ENCODE peak calls at places on chromosomes 6 and 20, in six cellular contexts. K is RWPE2, A is SK-N-SH, N is pancreas, Y is A673, C is breast epithelium. V is an unnamed sample.

GRCh38 chr20:16701296-16701695 is 28.5 kb upstream of the SNRPB2 start:
- DNase-seq in K (no peak), A (no peak), N (no peak), Y (peak; percentile 21), C (no peak), V (no peak)

GRCh38 chr20:32581839-32582658 is 3.1 kb downstream of the NOL4L start:
- DNase-seq in K (no peak), A (no peak), N (no peak), Y (no peak), C (no peak), V (no peak)

GRCh38 chr6:18262812-18263560 is 1.3 kb downstream of the DEK start:
- DNase-seq in K (no peak), A (no peak), N (no peak), Y (peak; percentile 23), C (no peak), V (no peak)

GRCh38 chr6:44056392-44057237 is 70.6 kb downstream of the MRPL14 start:
- DNase-seq in K (peak; percentile 86), A (peak; percentile 83), N (peak; percentile 68), Y (peak; percentile 91), C (no peak), V (no peak)

GRCh38 chr6:37938909-37939308 is 119.4 kb downstream of the ZFAND3 start:
- DNase-seq in K (no peak), A (no peak), N (no peak), Y (no peak), C (no peak), V (no peak)

GRCh38 chr6:29830409-29830808 is 2.8 kb downstream of the HLA-G start:
- DNase-seq in K (no peak), A (no peak), N (no peak), Y (no peak), C (no peak), V (no peak)

GRCh38 chr6:39228111-39228971 is 934 bp downstream of the KCNK5 start:
- DNase-seq in K (no peak), A (peak; percentile 34), N (no peak), Y (no peak), C (no peak), V (no peak)

GRCh38 chr20:44427804-44428173 is 47.9 kb upstream of the TTPAL start:
- DNase-seq in K (no peak), A (no peak), N (no peak), Y (no peak), C (no peak), V (no peak)

GRCh38 chr20:48307277-48307676 is 520.5 kb downstream of the PREX1 start:
- DNase-seq in K (no peak), A (no peak), N (no peak), Y (no peak), C (no peak), V (no peak)

GRCh38 chr6:13404892-13405254 is 76.5 kb upstream of the TBC1D7 start:
- DNase-seq in K (no peak), A (no peak), N (no peak), Y (no peak), C (no peak), V (peak; percentile 21)

GRCh38 chr20:38842558-38842981 is 37.1 kb downstream of the PPP1R16B start:
- DNase-seq in K (no peak), A (no peak), N (no peak), Y (no peak), C (no peak), V (no peak)

GRCh38 chr6:44051516-44051915 is 75.7 kb downstream of the MRPL14 start:
- DNase-seq in K (no peak), A (no peak), N (no peak), Y (no peak), C (no peak), V (no peak)

GRCh38 chr20:527571-527886 is 16.1 kb downstream of the CSNK2A1 start:
- DNase-seq in K (no peak), A (no peak), N (no peak), Y (no peak), C (no peak), V (no peak)

GRCh38 chr6:131937703-131938631 is 13.2 kb downstream of the CCN2 start:
- DNase-seq in K (no peak), A (no peak), N (no peak), Y (peak; percentile 68), C (no peak), V (no peak)

GRCh38 chr6:43944908-43945777 is 175.1 kb downstream of the VEGFA start:
- DNase-seq in K (no peak), A (no peak), N (no peak), Y (no peak), C (no peak), V (no peak)

GRCh38 chr6:166032366-166033171 is 135.1 kb downstream of the TBXT start:
- DNase-seq in K (no peak), A (peak; percentile 30), N (no peak), Y (no peak), C (no peak), V (no peak)

GRCh38 chr6:139711714-139712585 is 337.5 kb upstream of the CITED2 start:
- DNase-seq in K (no peak), A (no peak), N (no peak), Y (no peak), C (no peak), V (no peak)

GRCh38 chr6:27867051-27867940 is 44.9 kb downstream of the OR2B2 start:
- DNase-seq in K (peak; percentile 81), A (peak; percentile 80), N (no peak), Y (peak; percentile 92), C (peak; percentile 78), V (no peak)

GRCh38 chr6:14792118-14792955 is 453.5 kb upstream of the JARID2 start:
- DNase-seq in K (no peak), A (no peak), N (no peak), Y (peak; percentile 86), C (no peak), V (no peak)

GRCh38 chr6:109021870-109022269 is 72.8 kb downstream of the SESN1 start:
- DNase-seq in K (no peak), A (no peak), N (no peak), Y (no peak), C (no peak), V (no peak)

GRCh38 chr6:107401573-107401972 is 57.8 kb downstream of the PDSS2 start:
- DNase-seq in K (no peak), A (no peak), N (no peak), Y (no peak), C (no peak), V (no peak)

GRCh38 chr6:17703256-17703694 is 3.5 kb downstream of the NUP153 start:
- DNase-seq in K (no peak), A (no peak), N (no peak), Y (peak; percentile 56), C (no peak), V (no peak)

GRCh38 chr6:29926081-29926794 is 16.1 kb upstream of the HLA-A start:
- DNase-seq in K (no peak), A (no peak), N (peak; percentile 60), Y (no peak), C (no peak), V (no peak)

GRCh38 chr6:35514587-35514986 is 1.9 kb upstream of the TULP1 start:
- DNase-seq in K (no peak), A (no peak), N (no peak), Y (no peak), C (no peak), V (no peak)

GRCh38 chr6:35511183-35511941 is 1.3 kb downstream of the TULP1 start:
- DNase-seq in K (no peak), A (no peak), N (no peak), Y (no peak), C (no peak), V (no peak)

GRCh38 chr6:35511980-35512379 is 716 bp downstream of the TULP1 start:
- DNase-seq in K (no peak), A (no peak), N (no peak), Y (no peak), C (no peak), V (no peak)

GRCh38 chr6:35516712-35517111 is 4.0 kb upstream of the TULP1 start:
- DNase-seq in K (no peak), A (no peak), N (no peak), Y (no peak), C (no peak), V (no peak)

DNA sequence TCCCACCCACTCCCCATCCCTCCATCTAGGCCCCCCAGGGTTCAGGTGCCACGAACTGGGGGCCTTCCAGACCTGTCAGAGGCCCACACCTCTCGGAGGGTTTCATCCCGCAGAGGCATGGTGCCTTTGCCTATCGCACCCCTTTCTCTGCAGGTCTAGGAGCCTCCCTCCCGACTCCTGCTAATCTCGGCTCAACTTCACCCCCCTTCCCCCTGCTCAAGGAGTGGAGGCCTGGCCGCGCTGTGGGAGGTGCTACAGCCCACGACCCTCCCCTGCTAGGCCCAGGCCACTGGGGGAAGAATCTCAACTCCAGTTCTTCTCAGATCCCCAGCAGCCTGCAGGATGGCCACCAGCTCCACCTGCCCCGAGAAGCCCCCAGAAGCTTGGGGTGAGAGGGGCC is at the start of gene TULP1:
- DNase-seq in K (no peak), A (no peak), N (no peak), Y (no peak), C (no peak), V (no peak)
- H3K27me3 ChIP-seq in K (no peaks in the 10 kb centered on the region), A (no peaks in the 10 kb centered on the region), N (no peaks in the 10 kb centered on the region), Y (no peaks in the 10 kb centered on the region), C (peaks cover 27% of the 10 kb centered on the region), V (peaks cover 27% of the 10 kb centered on the region)

DNA sequence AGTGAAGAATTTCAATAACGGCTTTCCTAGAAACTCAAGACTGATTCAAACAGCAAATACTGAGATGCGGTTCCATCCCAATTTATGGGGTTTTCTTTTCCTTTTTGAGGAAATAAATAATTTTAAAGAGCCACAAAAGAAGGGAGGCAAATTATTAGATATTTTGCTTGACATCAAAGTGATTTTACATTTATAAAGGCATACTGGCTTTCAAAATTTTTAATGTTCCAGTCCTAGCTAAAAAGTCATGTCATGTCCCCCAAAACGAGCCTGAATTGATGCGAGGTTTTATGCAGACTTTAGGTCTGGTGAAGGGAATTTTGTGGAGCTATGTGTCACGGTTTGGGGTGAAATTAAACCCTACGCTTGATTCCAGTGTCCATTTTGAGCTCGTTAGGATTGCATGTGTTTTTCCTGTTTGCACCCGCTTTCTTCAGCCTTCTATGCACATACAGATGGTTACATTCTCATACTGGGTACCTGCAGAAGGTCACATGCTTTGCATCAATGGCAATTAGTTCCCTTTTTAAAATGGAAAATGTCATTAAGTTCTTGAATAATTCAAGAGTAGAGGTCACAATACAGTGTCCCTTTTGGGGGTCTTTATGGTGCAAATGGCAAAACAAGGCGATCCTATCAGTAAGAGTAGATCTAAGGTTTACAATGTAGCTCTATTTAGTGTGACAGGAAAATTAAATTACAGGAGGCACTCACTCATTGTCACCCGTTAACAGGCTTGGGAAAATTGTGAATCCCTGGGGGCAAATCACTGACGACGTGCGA is 17.3 kb downstream of the FOXA2 start:
- DNase-seq in K (no peak), A (no peak), N (no peak), Y (no peak), C (no peak), V (no peak)
- H3K27me3 ChIP-seq in K (peaks cover 61% of the 10 kb centered on the region), A (peaks cover 59% of the 10 kb centered on the region), N (no peaks in the 10 kb centered on the region), Y (peaks cover 100% of the 10 kb centered on the region), C (peaks cover 94% of the 10 kb centered on the region), V (peaks cover 100% of the 10 kb centered on the region)

GRCh38 chr6:35215665-35216411 is 2.1 kb downstream of the SCUBE3 start:
- DNase-seq in K (no peak), A (no peak), N (no peak), Y (no peak), C (no peak), V (no peak)
- H3K27me3 ChIP-seq in K (peaks cover 29% of the 10 kb centered on the region), A (no peaks in the 10 kb centered on the region), N (peaks cover 11% of the 10 kb centered on the region), Y (peaks cover 34% of the 10 kb centered on the region), C (peaks cover 18% of the 10 kb centered on the region), V (peaks cover 65% of the 10 kb centered on the region)

DNA sequence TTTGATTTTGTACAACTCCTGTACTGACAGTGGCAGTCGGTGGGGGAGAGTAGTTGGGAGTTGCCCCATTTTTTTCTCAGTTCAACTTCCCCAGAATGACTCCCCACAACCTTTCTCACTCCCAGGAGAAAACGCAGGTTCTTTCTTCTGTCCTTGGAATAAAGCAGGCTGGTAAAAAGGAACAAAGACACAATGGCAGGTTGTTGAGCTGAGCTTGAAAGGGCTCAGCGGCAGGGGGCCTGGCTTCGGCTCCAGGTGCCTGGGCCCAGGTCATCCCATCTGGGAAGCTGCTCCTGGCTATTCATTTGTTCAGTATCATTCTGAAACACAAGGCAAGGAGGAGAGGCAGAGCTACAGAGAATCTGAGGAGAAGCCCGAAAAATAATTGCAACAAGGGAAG is 46.1 kb downstream of the PROKR2 start:
- DNase-seq in K (no peak), A (no peak), N (no peak), Y (no peak), C (no peak), V (no peak)
- H3K27me3 ChIP-seq in K (no peaks in the 10 kb centered on the region), A (peaks cover 14% of the 10 kb centered on the region), N (no peaks in the 10 kb centered on the region), Y (peaks cover 73% of the 10 kb centered on the region), C (no peaks in the 10 kb centered on the region), V (no peaks in the 10 kb centered on the region)